ENCODE peak calls at places on chromosomes 12 and 14, in eight cellular contexts. N, Y, V, A, D, U, I and C are unnamed samples.

GRCh38 chr14:94388027-94388895 is at the start of gene SERPINA1:
- DNase-seq in N (peak), Y (peak), V (no peak), A (no peak), D (no peak), U (peak), I (no peak), C (no peak)

GRCh38 chr12:83985068-83985467 is 927.5 kb downstream of the SLC6A15 start:
- DNase-seq in N (no peak), Y (peak), V (no peak), A (no peak), D (no peak), U (no peak), I (no peak), C (no peak)

GRCh38 chr14:96166475-96167223 is 38.0 kb upstream of the BDKRB2 start:
- DNase-seq in N (no peak), Y (no peak), V (no peak), A (no peak), D (peak), U (no peak), I (no peak), C (no peak)

GRCh38 chr12:52799498-52800211 is 3.7 kb upstream of the KRT3 start:
- DNase-seq in N (peak), Y (no peak), V (no peak), A (no peak), D (no peak), U (no peak), I (no peak), C (no peak)

GRCh38 chr14:90373887-90374286 is 22.9 kb upstream of the CALM1 start:
- DNase-seq in N (no peak), Y (peak), V (no peak), A (no peak), D (no peak), U (no peak), I (no peak), C (no peak)

GRCh38 chr14:93239869-93240677 is 33.0 kb downstream of the UBR7 start:
- DNase-seq in N (no peak), Y (peak), V (no peak), A (peak), D (peak), U (no peak), I (no peak), C (no peak)

GRCh38 chr12:22835431-22835830 is 210.5 kb downstream of the ETNK1 start:
- DNase-seq in N (no peak), Y (no peak), V (no peak), A (no peak), D (no peak), U (no peak), I (no peak), C (no peak)

GRCh38 chr12:46661161-46661845 is 164.5 kb downstream of the SLC38A4 start:
- DNase-seq in N (no peak), Y (peak), V (peak), A (peak), D (peak), U (no peak), I (peak), C (peak)

GRCh38 chr12:110741371-110741770 is 1.3 kb downstream of the PPP1CC start:
- DNase-seq in N (no peak), Y (no peak), V (no peak), A (no peak), D (peak), U (no peak), I (peak), C (no peak)

GRCh38 chr12:15931590-15932053 is 20.5 kb downstream of the DERA start:
- DNase-seq in N (no peak), Y (peak), V (no peak), A (peak), D (no peak), U (no peak), I (peak), C (no peak)

GRCh38 chr14:99995700-99996356 is 69.4 kb upstream of the EVL start:
- DNase-seq in N (no peak), Y (peak), V (peak), A (peak), D (peak), U (peak), I (peak), C (peak)

GRCh38 chr14:90381011-90381790 is 15.6 kb upstream of the CALM1 start:
- DNase-seq in N (no peak), Y (no peak), V (peak), A (no peak), D (peak), U (no peak), I (no peak), C (peak)

GRCh38 chr14:51121096-51121495 is 26.2 kb upstream of the TRIM9 start:
- DNase-seq in N (no peak), Y (no peak), V (no peak), A (no peak), D (peak), U (no peak), I (no peak), C (no peak)

GRCh38 chr14:20278414-20278813 is 27.3 kb downstream of the TTC5 start:
- DNase-seq in N (no peak), Y (peak), V (no peak), A (no peak), D (peak), U (peak), I (no peak), C (no peak)

GRCh38 chr12:69330475-69331473 is 17.4 kb upstream of the LYZ start:
- DNase-seq in N (peak), Y (peak), V (no peak), A (no peak), D (no peak), U (peak), I (peak), C (peak)

GRCh38 chr12:104712477-104712876 is 245.6 kb downstream of the SLC41A2 start:
- DNase-seq in N (no peak), Y (no peak), V (no peak), A (no peak), D (peak), U (no peak), I (no peak), C (no peak)

GRCh38 chr12:88393017-88393767 is 187.1 kb downstream of the KITLG start:
- DNase-seq in N (no peak), Y (peak), V (no peak), A (peak), D (peak), U (no peak), I (peak), C (no peak)

GRCh38 chr12:49539406-49540228 is 787 bp downstream of the KCNH3 start:
- DNase-seq in N (peak), Y (no peak), V (peak), A (no peak), D (no peak), U (no peak), I (no peak), C (no peak)

GRCh38 chr12:49798934-49799333 is 29.3 kb downstream of the NCKAP5L start:
- DNase-seq in N (no peak), Y (no peak), V (no peak), A (no peak), D (no peak), U (no peak), I (no peak), C (no peak)

GRCh38 chr14:67619446-67620216 is at the start of gene ARG2:
- DNase-seq in N (peak), Y (peak), V (peak), A (peak), D (peak), U (peak), I (peak), C (peak)

GRCh38 chr12:111775205-111776193 is 8.8 kb downstream of the ALDH2 start:
- DNase-seq in N (peak), Y (peak), V (peak), A (no peak), D (peak), U (peak), I (peak), C (no peak)

GRCh38 chr14:21015312-21015711 is 9.5 kb downstream of the NDRG2 start:
- DNase-seq in N (no peak), Y (no peak), V (no peak), A (no peak), D (no peak), U (no peak), I (no peak), C (no peak)

GRCh38 chr12:86572455-86572854 is 316.3 kb upstream of the MGAT4C start:
- DNase-seq in N (no peak), Y (no peak), V (no peak), A (no peak), D (no peak), U (no peak), I (no peak), C (no peak)

GRCh38 chr14:35383569-35384385 is 20.8 kb downstream of the NFKBIA start:
- DNase-seq in N (no peak), Y (no peak), V (no peak), A (no peak), D (no peak), U (no peak), I (no peak), C (no peak)

GRCh38 chr14:53227154-53227718 is 74.1 kb upstream of the DDHD1 start:
- DNase-seq in N (no peak), Y (no peak), V (no peak), A (no peak), D (no peak), U (no peak), I (no peak), C (no peak)

GRCh38 chr14:81176224-81176623 is 44.5 kb downstream of the GTF2A1 start:
- DNase-seq in N (no peak), Y (no peak), V (no peak), A (no peak), D (no peak), U (peak), I (no peak), C (no peak)

GRCh38 chr14:24605435-24606190 is 3.9 kb downstream of the GZMH start:
- DNase-seq in N (no peak), Y (peak), V (no peak), A (peak), D (no peak), U (no peak), I (peak), C (peak)

GRCh38 chr12:106219043-106219442 is 28.8 kb downstream of the CKAP4 start:
- DNase-seq in N (no peak), Y (no peak), V (no peak), A (no peak), D (no peak), U (no peak), I (no peak), C (no peak)

GRCh38 chr14:90624732-90625444 is 191.3 kb downstream of the TTC7B start:
- DNase-seq in N (no peak), Y (no peak), V (no peak), A (no peak), D (no peak), U (no peak), I (no peak), C (no peak)

GRCh38 chr14:90775441-90775840 is 40.8 kb downstream of the TTC7B start:
- DNase-seq in N (no peak), Y (no peak), V (no peak), A (no peak), D (no peak), U (no peak), I (no peak), C (no peak)

GRCh38 chr12:69500631-69501030 is 30.4 kb downstream of the FRS2 start:
- DNase-seq in N (no peak), Y (peak), V (no peak), A (peak), D (no peak), U (no peak), I (no peak), C (no peak)

GRCh38 chr14:105059917-105060565 is 5.2 kb downstream of the GPR132 start:
- DNase-seq in N (no peak), Y (no peak), V (no peak), A (no peak), D (no peak), U (no peak), I (no peak), C (no peak)

GRCh38 chr14:49623941-49624806 is 3.6 kb downstream of the MGAT2 start:
- DNase-seq in N (no peak), Y (peak), V (no peak), A (no peak), D (no peak), U (no peak), I (peak), C (no peak)

GRCh38 chr14:22512106-22512814 is 76.8 kb downstream of the DAD1 start:
- DNase-seq in N (no peak), Y (no peak), V (no peak), A (no peak), D (no peak), U (no peak), I (no peak), C (no peak)

GRCh38 chr14:49991491-49991890 is 98.6 kb downstream of the ARF6 start:
- DNase-seq in N (no peak), Y (no peak), V (no peak), A (no peak), D (peak), U (no peak), I (no peak), C (no peak)

GRCh38 chr14:104794641-104795467 is 694 bp downstream of the AKT1 start:
- DNase-seq in N (no peak), Y (peak), V (no peak), A (peak), D (peak), U (peak), I (peak), C (peak)

GRCh38 chr14:96062506-96062905 is 23.3 kb downstream of the C14orf132 start:
- DNase-seq in N (no peak), Y (no peak), V (peak), A (no peak), D (no peak), U (peak), I (no peak), C (no peak)

GRCh38 chr12:27808831-27809230 is 28.8 kb upstream of the MANSC4 start:
- DNase-seq in N (no peak), Y (no peak), V (no peak), A (no peak), D (no peak), U (no peak), I (no peak), C (no peak)